ENCODE peak calls at places on chromosome 12, in nine cellular contexts. L is upper lobe of left lung, Y is ovary, E is A549, C is transverse colon, B is H1, D is esophagus muscularis mucosa, K is tibial nerve, U is K562. Q is an unnamed sample. For H3K4me1, the result is how much of the 10 kb centered on the place peaks cover.

GRCh38 chr12:56104815-56105476 is 587 bp downstream of the PA2G4 start:
- DNase-seq in L (peak), Y (no peak), E (no peak), C (no peak), B (no peak), D (no peak), K (no peak), U (peak), Q (peak)

GRCh38 chr12:89708793-89709156 is at the start of gene ATP2B1:
- DNase-seq in L (peak), Y (peak), E (peak), C (peak), B (peak), D (no peak), K (peak), U (peak), Q (peak)

GRCh38 chr12:105477873-105478272 is 147.4 kb downstream of the C12orf75 start:
- DNase-seq in L (no peak), Y (no peak), E (no peak), C (no peak), B (no peak), D (no peak), K (no peak), U (no peak), Q (no peak)

GRCh38 chr12:93441111-93441616 is 583 bp downstream of the UBE2N start:
- DNase-seq in L (peak), Y (peak), E (peak), C (peak), B (no peak), D (no peak), K (peak), U (peak), Q (no peak)

GRCh38 chr12:23921099-23921846 is 28.2 kb downstream of the SOX5 start:
- DNase-seq in L (no peak), Y (no peak), E (no peak), C (no peak), B (no peak), D (no peak), K (no peak), U (no peak), Q (no peak)

GRCh38 chr12:98582093-98582492 is 11.4 kb upstream of the SLC25A3 start:
- DNase-seq in L (no peak), Y (no peak), E (no peak), C (no peak), B (no peak), D (no peak), K (no peak), U (no peak), Q (no peak)

GRCh38 chr12:50156641-50157040 is 10.5 kb downstream of the CERS5 start:
- DNase-seq in L (no peak), Y (no peak), E (no peak), C (no peak), B (no peak), D (no peak), K (no peak), U (no peak), Q (no peak)

GRCh38 chr12:49792976-49793580 is 35.1 kb downstream of the NCKAP5L start:
- DNase-seq in L (no peak), Y (no peak), E (no peak), C (no peak), B (no peak), D (no peak), K (no peak), U (no peak), Q (no peak)

GRCh38 chr12:94956936-94957464 is 46.5 kb downstream of the NDUFA12 start:
- DNase-seq in L (no peak), Y (no peak), E (no peak), C (no peak), B (no peak), D (no peak), K (no peak), U (no peak), Q (no peak)

GRCh38 chr12:34033628-34034296 is 11.5 kb downstream of the ALG10 start:
- DNase-seq in L (no peak), Y (no peak), E (no peak), C (no peak), B (no peak), D (no peak), K (no peak), U (peak), Q (no peak)

GRCh38 chr12:13171921-13172859 is 24.3 kb upstream of the EMP1 start:
- DNase-seq in L (no peak), Y (no peak), E (peak), C (peak), B (peak), D (peak), K (peak), U (no peak), Q (peak)

GRCh38 chr12:110756611-110757010 is 13.9 kb upstream of the PPP1CC start:
- DNase-seq in L (no peak), Y (no peak), E (no peak), C (no peak), B (no peak), D (no peak), K (no peak), U (no peak), Q (no peak)

GRCh38 chr12:109773384-109774011 is 59.7 kb downstream of the TRPV4 start:
- DNase-seq in L (no peak), Y (peak), E (no peak), C (peak), B (no peak), D (no peak), K (no peak), U (no peak), Q (peak)

GRCh38 chr12:106889326-106889725 is 66.4 kb upstream of the TMEM263 start:
- DNase-seq in L (no peak), Y (no peak), E (no peak), C (no peak), B (no peak), D (no peak), K (no peak), U (no peak), Q (no peak)

GRCh38 chr12:25957898-25958253 is 606 bp upstream of the RASSF8 start:
- DNase-seq in L (no peak), Y (peak), E (peak), C (no peak), B (no peak), D (no peak), K (peak), U (no peak), Q (no peak)

GRCh38 chr12:51793201-51793600 is 55.3 kb downstream of the FIGNL2 start:
- DNase-seq in L (no peak), Y (no peak), E (no peak), C (no peak), B (no peak), D (no peak), K (no peak), U (no peak), Q (no peak)

GRCh38 chr12:16300706-16301105 is 23.2 kb upstream of the SLC15A5 start:
- DNase-seq in L (no peak), Y (no peak), E (no peak), C (no peak), B (no peak), D (no peak), K (peak), U (no peak), Q (no peak)

GRCh38 chr12:53974084-53975018 is at the start of gene HOTAIR:
- DNase-seq in L (no peak), Y (no peak), E (peak), C (no peak), B (no peak), D (no peak), K (no peak), U (no peak), Q (no peak)

GRCh38 chr12:111596985-111597730 is 2.0 kb downstream of the ATXN2 start:
- DNase-seq in L (peak), Y (peak), E (peak), C (peak), B (peak), D (no peak), K (peak), U (peak), Q (peak)

GRCh38 chr12:67456281-67456918 is 187.2 kb downstream of the CAND1 start:
- DNase-seq in L (no peak), Y (peak), E (no peak), C (no peak), B (no peak), D (no peak), K (peak), U (no peak), Q (no peak)

GRCh38 chr12:70644836-70645235 is 7.6 kb upstream of the PTPRB start:
- DNase-seq in L (no peak), Y (no peak), E (no peak), C (no peak), B (no peak), D (no peak), K (no peak), U (no peak), Q (no peak)

GRCh38 chr12:106157802-106158201 is 19.0 kb upstream of the NUAK1 start:
- DNase-seq in L (no peak), Y (no peak), E (no peak), C (no peak), B (no peak), D (peak), K (no peak), U (no peak), Q (no peak)

GRCh38 chr12:94874086-94874985 is 129.2 kb downstream of the NDUFA12 start:
- DNase-seq in L (no peak), Y (no peak), E (no peak), C (no peak), B (no peak), D (peak), K (no peak), U (no peak), Q (no peak)

GRCh38 chr12:15601210-15601800 is 187.9 kb downstream of the EPS8 start:
- DNase-seq in L (no peak), Y (no peak), E (peak), C (no peak), B (no peak), D (no peak), K (no peak), U (no peak), Q (no peak)

GRCh38 chr12:98870521-98870920 is 225.4 kb downstream of the APAF1 start:
- DNase-seq in L (no peak), Y (no peak), E (no peak), C (no peak), B (no peak), D (no peak), K (no peak), U (no peak), Q (no peak)

GRCh38 chr12:82040987-82041743 is 282.0 kb upstream of the PPFIA2 start:
- DNase-seq in L (no peak), Y (no peak), E (no peak), C (no peak), B (no peak), D (no peak), K (no peak), U (no peak), Q (no peak)

GRCh38 chr12:116159593-116159992 is 117.9 kb downstream of the MED13L start:
- DNase-seq in L (no peak), Y (no peak), E (no peak), C (no peak), B (no peak), D (no peak), K (no peak), U (no peak), Q (no peak)

GRCh38 chr12:116160196-116160595 is 117.3 kb downstream of the MED13L start:
- DNase-seq in L (no peak), Y (no peak), E (peak), C (no peak), B (no peak), D (no peak), K (no peak), U (no peak), Q (no peak)

GRCh38 chr12:116161588-116161987 is 115.9 kb downstream of the MED13L start:
- DNase-seq in L (no peak), Y (no peak), E (no peak), C (no peak), B (no peak), D (no peak), K (no peak), U (no peak), Q (no peak)

GRCh38 chr12:116162071-116162470 is 115.4 kb downstream of the MED13L start:
- DNase-seq in L (no peak), Y (no peak), E (no peak), C (no peak), B (no peak), D (no peak), K (no peak), U (no peak), Q (no peak)

DNA sequence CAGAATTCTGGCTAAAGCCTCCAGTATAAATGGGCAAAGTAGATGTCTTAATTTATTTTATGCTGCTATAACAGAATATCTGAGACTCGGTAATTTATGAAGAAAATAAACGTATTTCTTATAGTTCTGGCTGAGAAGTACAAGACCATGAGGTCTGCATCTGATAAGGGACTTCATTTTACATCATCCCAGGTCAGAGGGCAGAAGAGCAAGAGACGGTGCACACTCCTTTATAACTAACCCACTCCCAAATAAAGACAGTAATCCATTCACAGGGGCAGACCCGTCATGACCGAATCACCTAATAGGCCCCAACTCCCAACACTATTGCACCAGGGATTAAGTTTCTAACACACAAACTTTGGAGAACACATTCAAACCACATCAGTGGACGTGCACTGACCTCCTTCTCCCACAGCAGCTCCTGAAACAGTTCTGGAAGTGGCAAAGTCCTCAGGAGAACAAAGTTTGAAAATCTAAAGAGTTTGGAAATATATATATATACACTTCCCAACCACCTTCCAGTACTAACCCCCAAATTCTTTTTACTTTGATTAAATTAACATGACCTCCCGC is 116.5 kb downstream of the MED13L start:
- DNase-seq in L (no peak), Y (no peak), E (no peak), C (no peak), B (no peak), D (no peak), K (no peak), U (no peak), Q (no peak)
- H3K4me1 ChIP-seq in L (half or more), Y (under half), E (half or more), C (under half), B (under half), D (half or more), K (under half), U (half or more), Q (half or more)

GRCh38 chr12:122849352-122850047 is 14.2 kb downstream of the HIP1R start:
- DNase-seq in L (peak), Y (no peak), E (no peak), C (no peak), B (no peak), D (no peak), K (no peak), U (no peak), Q (no peak)
- TF ChIP-seq EP300 in L (no peak), Y (no peak), E (no peak), C (no peak), B (no peak), D (no peak), K (no peak), U (no peak), Q (no peak)

GRCh38 chr12:124506832-124507153 is 60.6 kb downstream of the NCOR2 start:
- DNase-seq in L (no peak), Y (no peak), E (no peak), C (no peak), B (no peak), D (no peak), K (no peak), U (no peak), Q (no peak)

GRCh38 chr12:124508323-124509096 is 58.9 kb downstream of the NCOR2 start:
- DNase-seq in L (peak), Y (no peak), E (no peak), C (no peak), B (no peak), D (no peak), K (peak), U (peak), Q (no peak)

GRCh38 chr12:124506145-124506831 is 61.1 kb downstream of the NCOR2 start:
- DNase-seq in L (peak), Y (peak), E (no peak), C (peak), B (no peak), D (no peak), K (peak), U (peak), Q (peak)

GRCh38 chr12:124509300-124509675 is 58.1 kb downstream of the NCOR2 start:
- DNase-seq in L (no peak), Y (no peak), E (no peak), C (no peak), B (no peak), D (no peak), K (no peak), U (no peak), Q (no peak)

GRCh38 chr12:124507188-124508109 is 60.0 kb downstream of the NCOR2 start:
- DNase-seq in L (no peak), Y (no peak), E (no peak), C (no peak), B (no peak), D (no peak), K (peak), U (no peak), Q (no peak)
- H3K27ac ChIP-seq in L (peak), Y (peak), E (no peak), C (peak), B (peak), D (peak), K (peak), U (peak), Q (peak)

GRCh38 chr12:118360785-118361404 is 11.8 kb downstream of the TAOK3 start:
- DNase-seq in L (no peak), Y (no peak), E (no peak), C (no peak), B (no peak), D (no peak), K (no peak), U (peak), Q (no peak)
- H3K4me1 ChIP-seq in L (under half), Y (under half), E (under half), C (under half), B (under half), D (under half), K (under half), U (under half), Q (under half)

GRCh38 chr12:113935459-113935858 is 30.7 kb downstream of the RBM19 start:
- DNase-seq in L (no peak), Y (no peak), E (no peak), C (no peak), B (no peak), D (no peak), K (no peak), U (no peak), Q (no peak)
- TF ChIP-seq EP300 in L (no peak), Y (no peak), E (no peak), C (no peak), B (no peak), D (no peak), K (no peak), U (no peak), Q (no peak)

GRCh38 chr12:62792526-62792925 is 142.4 kb downstream of the PPM1H start:
- DNase-seq in L (no peak), Y (no peak), E (no peak), C (no peak), B (no peak), D (no peak), K (no peak), U (no peak), Q (no peak)
- H3K27ac ChIP-seq in L (no peak), Y (no peak), E (peak), C (no peak), B (no peak), D (no peak), K (no peak), U (no peak), Q (no peak)

GRCh38 chr12:52873832-52874572 is 25.2 kb upstream of the KRT78 start:
- DNase-seq in L (peak), Y (peak), E (peak), C (peak), B (peak), D (peak), K (peak), U (peak), Q (peak)
- H3K4me1 ChIP-seq in L (under half), Y (under half), E (half or more), C (half or more), B (under half), D (under half), K (under half), U (under half), Q (half or more)